ENCODE peak calls at places on chromosomes 11 and 22, in nine cellular contexts. One of them, this sample, is unnamed.

GRCh38 chr11:36398261-36398953 is 102.3 kb downstream of the PRR5L start:
- DNase-seq in NB4: no peak
- DNase-seq in HFF-Myc: no peak
- DNase-seq in AG04450: no peak
- DNase-seq in Peyer's patch: no peak
- DNase-seq in upper lobe of right lung: no peak
- DNase-seq in GM23338: no peak
- DNase-seq in AG10803: no peak
- DNase-seq in SK-N-SH: no peak
- DNase-seq in this sample: no peak

GRCh38 chr11:24298126-24298525 is 198.7 kb upstream of the LUZP2 start:
- DNase-seq in AG10803: no peak
- DNase-seq in AG04450: no peak
- DNase-seq in NB4: no peak
- DNase-seq in Peyer's patch: no peak
- DNase-seq in GM23338: no peak
- DNase-seq in HFF-Myc: no peak
- DNase-seq in SK-N-SH: no peak
- DNase-seq in upper lobe of right lung: no peak
- DNase-seq in this sample: no peak

GRCh38 chr22:39815882-39816395 is 77.6 kb downstream of the ENTHD1 start:
- DNase-seq in GM23338: peak
- DNase-seq in NB4: peak
- DNase-seq in AG04450: no peak
- DNase-seq in SK-N-SH: no peak
- DNase-seq in Peyer's patch: no peak
- DNase-seq in HFF-Myc: no peak
- DNase-seq in upper lobe of right lung: no peak
- DNase-seq in AG10803: peak
- DNase-seq in this sample: no peak

GRCh38 chr22:33073989-33074391 is 15.8 kb upstream of the SYN3 start:
- DNase-seq in Peyer's patch: no peak
- DNase-seq in HFF-Myc: no peak
- DNase-seq in NB4: no peak
- DNase-seq in upper lobe of right lung: no peak
- DNase-seq in SK-N-SH: no peak
- DNase-seq in GM23338: no peak
- DNase-seq in AG04450: no peak
- DNase-seq in AG10803: no peak
- DNase-seq in this sample: peak

GRCh38 chr11:13343931-13344717 is 66.5 kb downstream of the BMAL1 start:
- DNase-seq in Peyer's patch: no peak
- DNase-seq in AG10803: peak
- DNase-seq in upper lobe of right lung: no peak
- DNase-seq in HFF-Myc: peak
- DNase-seq in AG04450: peak
- DNase-seq in SK-N-SH: peak
- DNase-seq in NB4: peak
- DNase-seq in GM23338: peak
- DNase-seq in this sample: peak

GRCh38 chr11:17760102-17761029 is 25.8 kb downstream of the KCNC1 start:
- DNase-seq in AG10803: peak
- DNase-seq in Peyer's patch: peak
- DNase-seq in AG04450: no peak
- DNase-seq in SK-N-SH: peak
- DNase-seq in GM23338: peak
- DNase-seq in NB4: peak
- DNase-seq in HFF-Myc: peak
- DNase-seq in upper lobe of right lung: no peak
- DNase-seq in this sample: peak

GRCh38 chr22:50031189-50032091 is 18.9 kb upstream of the IL17REL start:
- DNase-seq in NB4: no peak
- DNase-seq in HFF-Myc: no peak
- DNase-seq in GM23338: no peak
- DNase-seq in AG04450: no peak
- DNase-seq in SK-N-SH: peak
- DNase-seq in AG10803: no peak
- DNase-seq in upper lobe of right lung: peak
- DNase-seq in Peyer's patch: no peak
- DNase-seq in this sample: no peak

GRCh38 chr11:87083029-87083428 is 45.3 kb downstream of the TMEM135 start:
- DNase-seq in SK-N-SH: no peak
- DNase-seq in upper lobe of right lung: no peak
- DNase-seq in Peyer's patch: no peak
- DNase-seq in HFF-Myc: no peak
- DNase-seq in NB4: no peak
- DNase-seq in AG04450: no peak
- DNase-seq in GM23338: peak
- DNase-seq in AG10803: no peak
- DNase-seq in this sample: no peak

GRCh38 chr11:59199546-59200420 is 12.9 kb downstream of the MPEG1 start:
- DNase-seq in AG04450: no peak
- DNase-seq in AG10803: no peak
- DNase-seq in SK-N-SH: no peak
- DNase-seq in Peyer's patch: no peak
- DNase-seq in upper lobe of right lung: no peak
- DNase-seq in GM23338: no peak
- DNase-seq in NB4: no peak
- DNase-seq in HFF-Myc: no peak
- DNase-seq in this sample: no peak

GRCh38 chr11:61949169-61950034 is 749 bp upstream of the BEST1 start:
- DNase-seq in HFF-Myc: peak
- DNase-seq in GM23338: peak
- DNase-seq in SK-N-SH: peak
- DNase-seq in AG04450: peak
- DNase-seq in NB4: peak
- DNase-seq in Peyer's patch: no peak
- DNase-seq in AG10803: peak
- DNase-seq in upper lobe of right lung: peak
- DNase-seq in this sample: peak

GRCh38 chr11:92976681-92977080 is 7.2 kb downstream of the MTNR1B start:
- DNase-seq in AG10803: no peak
- DNase-seq in SK-N-SH: no peak
- DNase-seq in Peyer's patch: no peak
- DNase-seq in NB4: no peak
- DNase-seq in upper lobe of right lung: no peak
- DNase-seq in GM23338: no peak
- DNase-seq in AG04450: no peak
- DNase-seq in HFF-Myc: no peak
- DNase-seq in this sample: no peak

DNA sequence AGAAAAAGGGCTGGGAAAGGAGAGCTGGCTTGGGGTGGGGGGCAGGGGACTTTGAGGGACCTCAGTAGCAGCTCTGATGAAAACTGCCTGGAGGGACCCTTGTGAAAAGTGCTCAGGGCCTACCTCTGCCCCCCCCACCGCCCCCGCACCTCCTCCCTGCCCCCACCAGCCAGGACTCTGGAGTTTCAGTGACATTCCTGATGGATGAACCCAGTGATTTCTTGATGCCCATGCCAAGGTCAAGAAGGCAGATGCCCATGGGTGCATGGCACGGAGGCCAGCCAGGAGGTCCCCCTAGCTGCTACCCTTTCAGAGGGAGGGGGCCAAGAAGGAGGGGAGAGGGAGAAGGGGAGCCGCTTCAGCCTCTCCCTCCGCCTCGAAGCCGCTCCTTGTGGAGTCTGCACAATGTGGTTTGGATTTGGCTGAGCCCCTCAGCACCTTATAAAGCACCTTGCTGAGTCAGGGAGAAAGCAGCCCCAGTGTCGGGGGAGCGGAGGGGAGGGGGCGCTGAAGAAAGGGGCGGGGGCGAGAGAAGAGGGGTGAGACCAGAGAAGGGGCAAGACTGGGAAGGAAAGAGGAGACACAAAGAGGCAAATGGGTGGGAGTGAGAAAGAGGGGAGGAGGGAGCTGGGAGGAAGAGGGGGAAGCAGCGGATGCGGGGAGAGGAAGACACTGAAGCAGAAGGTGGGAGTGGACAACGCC is 2.1 kb upstream of the CLCF1 start:
- DNase-seq in SK-N-SH: no peak
- DNase-seq in upper lobe of right lung: no peak
- DNase-seq in Peyer's patch: no peak
- DNase-seq in AG10803: no peak
- DNase-seq in GM23338: peak
- DNase-seq in NB4: no peak
- DNase-seq in AG04450: no peak
- DNase-seq in HFF-Myc: no peak
- DNase-seq in this sample: no peak
- H3K4me3 ChIP-seq in SK-N-SH: no peak
- H3K4me3 ChIP-seq in upper lobe of right lung: no peak
- H3K4me3 ChIP-seq in Peyer's patch: no peak
- H3K4me3 ChIP-seq in AG10803: no peak
- H3K4me3 ChIP-seq in GM23338: peak
- H3K4me3 ChIP-seq in NB4: no peak
- H3K4me3 ChIP-seq in AG04450: no peak
- H3K4me3 ChIP-seq in HFF-Myc: no peak
- H3K4me3 ChIP-seq in this sample: no peak

GRCh38 chr11:130918081-130918480 is 1.8 kb upstream of the SNX19 start:
- DNase-seq in SK-N-SH: no peak
- DNase-seq in upper lobe of right lung: no peak
- DNase-seq in HFF-Myc: no peak
- DNase-seq in NB4: no peak
- DNase-seq in AG04450: no peak
- DNase-seq in AG10803: no peak
- DNase-seq in Peyer's patch: no peak
- DNase-seq in GM23338: no peak
- DNase-seq in this sample: no peak

GRCh38 chr11:130913268-130913667 is 3.0 kb downstream of the SNX19 start:
- DNase-seq in HFF-Myc: no peak
- DNase-seq in AG04450: no peak
- DNase-seq in NB4: no peak
- DNase-seq in SK-N-SH: no peak
- DNase-seq in Peyer's patch: no peak
- DNase-seq in GM23338: no peak
- DNase-seq in upper lobe of right lung: no peak
- DNase-seq in AG10803: no peak
- DNase-seq in this sample: no peak

GRCh38 chr11:130915556-130916237 is 582 bp downstream of the SNX19 start:
- DNase-seq in NB4: peak
- DNase-seq in upper lobe of right lung: no peak
- DNase-seq in AG04450: no peak
- DNase-seq in GM23338: peak
- DNase-seq in HFF-Myc: no peak
- DNase-seq in AG10803: no peak
- DNase-seq in Peyer's patch: no peak
- DNase-seq in SK-N-SH: peak
- DNase-seq in this sample: no peak

GRCh38 chr11:130916910-130917309 is 631 bp upstream of the SNX19 start:
- DNase-seq in upper lobe of right lung: no peak
- DNase-seq in HFF-Myc: no peak
- DNase-seq in Peyer's patch: no peak
- DNase-seq in AG04450: no peak
- DNase-seq in SK-N-SH: peak
- DNase-seq in NB4: no peak
- DNase-seq in GM23338: peak
- DNase-seq in AG10803: no peak
- DNase-seq in this sample: no peak

GRCh38 chr11:130916238-130916855 is at the start of gene SNX19:
- DNase-seq in GM23338: peak
- DNase-seq in upper lobe of right lung: peak
- DNase-seq in SK-N-SH: peak
- DNase-seq in AG10803: peak
- DNase-seq in AG04450: peak
- DNase-seq in HFF-Myc: peak
- DNase-seq in NB4: peak
- DNase-seq in Peyer's patch: peak
- DNase-seq in this sample: peak
- H3K4me3 ChIP-seq in GM23338: peak
- H3K4me3 ChIP-seq in upper lobe of right lung: peak
- H3K4me3 ChIP-seq in SK-N-SH: peak
- H3K4me3 ChIP-seq in AG10803: peak
- H3K4me3 ChIP-seq in AG04450: peak
- H3K4me3 ChIP-seq in HFF-Myc: peak
- H3K4me3 ChIP-seq in NB4: peak
- H3K4me3 ChIP-seq in Peyer's patch: peak
- H3K4me3 ChIP-seq in this sample: peak

GRCh38 chr11:114157476-114158050 is 98.1 kb downstream of the ZBTB16 start:
- DNase-seq in AG10803: no peak
- DNase-seq in GM23338: no peak
- DNase-seq in HFF-Myc: no peak
- DNase-seq in Peyer's patch: no peak
- DNase-seq in NB4: no peak
- DNase-seq in upper lobe of right lung: no peak
- DNase-seq in AG04450: no peak
- DNase-seq in SK-N-SH: no peak
- DNase-seq in this sample: no peak

GRCh38 chr11:114155116-114155515 is 95.6 kb downstream of the ZBTB16 start:
- DNase-seq in NB4: no peak
- DNase-seq in Peyer's patch: no peak
- DNase-seq in upper lobe of right lung: no peak
- DNase-seq in SK-N-SH: no peak
- DNase-seq in GM23338: no peak
- DNase-seq in AG10803: no peak
- DNase-seq in AG04450: no peak
- DNase-seq in HFF-Myc: no peak
- DNase-seq in this sample: no peak

GRCh38 chr11:114154271-114155047 is 94.9 kb downstream of the ZBTB16 start:
- DNase-seq in HFF-Myc: no peak
- DNase-seq in AG10803: peak
- DNase-seq in NB4: peak
- DNase-seq in AG04450: no peak
- DNase-seq in upper lobe of right lung: no peak
- DNase-seq in Peyer's patch: no peak
- DNase-seq in SK-N-SH: no peak
- DNase-seq in GM23338: no peak
- DNase-seq in this sample: peak

GRCh38 chr11:114156766-114157165 is 97.3 kb downstream of the ZBTB16 start:
- DNase-seq in AG04450: no peak
- DNase-seq in HFF-Myc: no peak
- DNase-seq in upper lobe of right lung: no peak
- DNase-seq in SK-N-SH: no peak
- DNase-seq in GM23338: no peak
- DNase-seq in NB4: no peak
- DNase-seq in Peyer's patch: no peak
- DNase-seq in AG10803: no peak
- DNase-seq in this sample: no peak

DNA sequence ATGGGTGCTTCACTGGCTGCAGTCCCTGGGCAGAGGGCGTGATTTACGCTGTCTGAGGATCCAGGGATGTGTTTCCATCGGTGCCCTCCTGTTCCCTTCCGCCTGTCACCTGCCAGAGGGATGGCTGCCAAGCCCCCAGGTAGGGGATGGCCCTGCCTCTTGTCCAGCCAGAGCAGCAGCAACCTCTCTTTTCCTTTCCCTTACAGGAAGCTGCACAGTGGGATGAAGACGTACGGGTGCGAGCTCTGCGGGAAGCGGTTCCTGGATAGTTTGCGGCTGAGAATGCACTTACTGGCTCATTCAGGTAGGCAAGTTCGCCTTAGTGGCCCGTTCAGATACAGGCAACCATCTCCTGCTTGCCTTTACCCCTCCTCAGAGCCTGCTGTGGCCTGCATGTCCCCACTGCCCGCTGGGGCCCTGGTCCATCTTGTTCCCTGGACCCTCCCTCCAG is 96.6 kb downstream of the ZBTB16 start:
- DNase-seq in SK-N-SH: no peak
- DNase-seq in upper lobe of right lung: no peak
- DNase-seq in HFF-Myc: no peak
- DNase-seq in GM23338: no peak
- DNase-seq in NB4: no peak
- DNase-seq in AG10803: no peak
- DNase-seq in Peyer's patch: no peak
- DNase-seq in AG04450: no peak
- DNase-seq in this sample: no peak
- H3K4me3 ChIP-seq in SK-N-SH: no peak
- H3K4me3 ChIP-seq in upper lobe of right lung: no peak
- H3K4me3 ChIP-seq in HFF-Myc: no peak
- H3K4me3 ChIP-seq in GM23338: no peak
- H3K4me3 ChIP-seq in NB4: no peak
- H3K4me3 ChIP-seq in AG10803: no peak
- H3K4me3 ChIP-seq in Peyer's patch: no peak
- H3K4me3 ChIP-seq in AG04450: no peak
- H3K4me3 ChIP-seq in this sample: no peak

GRCh38 chr11:110986016-110986415 is 259.5 kb upstream of the POU2AF2 start:
- DNase-seq in SK-N-SH: no peak
- DNase-seq in NB4: no peak
- DNase-seq in HFF-Myc: no peak
- DNase-seq in upper lobe of right lung: no peak
- DNase-seq in AG04450: no peak
- DNase-seq in GM23338: no peak
- DNase-seq in Peyer's patch: no peak
- DNase-seq in AG10803: no peak
- DNase-seq in this sample: no peak
- H3K4me3 ChIP-seq in SK-N-SH: no peak
- H3K4me3 ChIP-seq in NB4: no peak
- H3K4me3 ChIP-seq in HFF-Myc: no peak
- H3K4me3 ChIP-seq in upper lobe of right lung: no peak
- H3K4me3 ChIP-seq in AG04450: no peak
- H3K4me3 ChIP-seq in GM23338: no peak
- H3K4me3 ChIP-seq in Peyer's patch: no peak
- H3K4me3 ChIP-seq in AG10803: no peak
- H3K4me3 ChIP-seq in this sample: no peak

This sample was measured in fibroblast of the aortic adventitia.